ENCODE peak calls at places on chromosomes 1 and 21, in six cellular contexts. Y, E, J, D, Q and F are unnamed samples. For H3K4me1, the result is how much of the 10 kb centered on the place peaks cover.

GRCh38 chr1:11929849-11930248 is 3.6 kb upstream of the KIAA2013 start:
- DNase-seq in Q (peak), J (peak), E (peak), D (no peak), Y (peak), F (no peak)

GRCh38 chr1:188006354-188006753 is 1177.6 kb downstream of the PLA2G4A start:
- DNase-seq in Y (no peak), Q (no peak), J (no peak), E (no peak), D (no peak), F (no peak)

GRCh38 chr1:119947468-119947867 is 51.2 kb upstream of the ADAM30 start:
- DNase-seq in E (no peak), Q (no peak), Y (no peak), J (no peak), D (no peak), F (no peak)

GRCh38 chr1:30388386-30388785 is 335.0 kb downstream of the MATN1 start:
- DNase-seq in D (no peak), Q (no peak), Y (no peak), J (no peak), E (no peak), F (no peak)

GRCh38 chr1:206469933-206470691 is at the start of gene IKBKE:
- DNase-seq in J (no peak), E (peak), D (peak), Q (peak), Y (peak), F (peak)

GRCh38 chr1:90176530-90176929 is 181.6 kb downstream of the ZNF326 start:
- DNase-seq in D (no peak), E (no peak), Y (no peak), Q (no peak), J (no peak), F (no peak)

GRCh38 chr1:19597463-19598309 is 46.4 kb upstream of the NBL1 start:
- DNase-seq in D (peak), Q (peak), Y (no peak), E (peak), J (no peak), F (peak)

GRCh38 chr21:15063821-15064575 is 802 bp downstream of the NRIP1 start:
- DNase-seq in J (no peak), Y (peak), D (no peak), Q (peak), E (no peak), F (no peak)

GRCh38 chr1:213986020-213986924 is 1.5 kb upstream of the PROX1 start:
- DNase-seq in J (no peak), E (no peak), Y (no peak), Q (no peak), D (no peak), F (no peak)

GRCh38 chr1:183812686-183813569 is 8.0 kb downstream of the RGL1 start:
- DNase-seq in E (no peak), J (no peak), Q (no peak), D (no peak), Y (no peak), F (no peak)

GRCh38 chr1:85318217-85318616 is 41.8 kb upstream of the BCL10 start:
- DNase-seq in Q (no peak), J (no peak), Y (no peak), D (no peak), E (no peak), F (no peak)

GRCh38 chr1:232383455-232384074 is 246.4 kb downstream of the SIPA1L2 start:
- DNase-seq in E (peak), J (no peak), Y (no peak), Q (no peak), D (no peak), F (no peak)

GRCh38 chr1:54327386-54328116 is 78.6 kb downstream of the SSBP3 start:
- DNase-seq in Y (no peak), D (no peak), J (no peak), Q (no peak), E (no peak), F (no peak)

GRCh38 chr1:159071970-159072582 is 4.5 kb downstream of the AIM2 start:
- DNase-seq in J (no peak), D (peak), Q (no peak), Y (no peak), E (peak), F (peak)

GRCh38 chr21:38716942-38717341 is 88.8 kb upstream of the ETS2 start:
- DNase-seq in J (no peak), E (no peak), D (no peak), Q (no peak), Y (no peak), F (no peak)

GRCh38 chr1:151495316-151495715 is 15.9 kb upstream of the CGN start:
- DNase-seq in Q (no peak), D (no peak), Y (no peak), J (no peak), E (no peak), F (no peak)

GRCh38 chr1:86396503-86396900 is 379 bp upstream of the ODF2L start:
- DNase-seq in J (no peak), D (no peak), E (no peak), Y (no peak), Q (no peak), F (no peak)

GRCh38 chr1:25504706-25505560 is 38.5 kb upstream of the LDLRAP1 start:
- DNase-seq in D (no peak), J (no peak), Q (peak), Y (no peak), E (no peak), F (no peak)

GRCh38 chr1:112714313-112715263 is 544 bp downstream of the PPM1J start:
- DNase-seq in Y (peak), E (no peak), Q (no peak), D (no peak), J (no peak), F (no peak)

GRCh38 chr1:246516126-246516525 is 9.0 kb upstream of the SMYD3 start:
- DNase-seq in Y (no peak), Q (no peak), D (no peak), E (no peak), J (no peak), F (no peak)

GRCh38 chr1:230136453-230137327 is 69.7 kb downstream of the GALNT2 start:
- DNase-seq in E (no peak), D (no peak), Q (no peak), Y (no peak), J (no peak), F (no peak)

GRCh38 chr1:247407180-247407616 is 8.8 kb upstream of the NLRP3 start:
- DNase-seq in E (no peak), D (peak), J (no peak), Q (no peak), Y (peak), F (peak)

GRCh38 chr1:59596432-59596831 is 218.3 kb upstream of the HOOK1 start:
- DNase-seq in E (peak), Y (no peak), J (no peak), D (no peak), Q (no peak), F (no peak)

GRCh38 chr1:31650161-31650560 is 5.5 kb upstream of the PEF1 start:
- DNase-seq in Y (no peak), J (no peak), D (no peak), E (no peak), Q (no peak), F (no peak)

GRCh38 chr1:7315316-7315715 is 455.8 kb upstream of the VAMP3 start:
- DNase-seq in J (no peak), Q (no peak), Y (no peak), D (no peak), E (no peak), F (no peak)

GRCh38 chr1:32337855-32338636 is 2.0 kb upstream of the MARCKSL1 start:
- DNase-seq in D (no peak), Y (peak), E (no peak), Q (no peak), J (no peak), F (no peak)

GRCh38 chr1:236206548-236206947 is 64.2 kb downstream of the GPR137B start:
- DNase-seq in E (no peak), Y (no peak), J (no peak), Q (peak), D (no peak), F (no peak)

GRCh38 chr21:33332143-33332542 is 7.4 kb downstream of the IFNAR1 start:
- DNase-seq in J (no peak), D (peak), Y (no peak), E (no peak), Q (no peak), F (no peak)

GRCh38 chr1:173861731-173862145 is 6.1 kb downstream of the GAS5 start:
- DNase-seq in D (no peak), E (no peak), Y (no peak), Q (no peak), J (no peak), F (no peak)

GRCh38 chr1:43304771-43305300 is 4.1 kb downstream of the TIE1 start:
- DNase-seq in D (no peak), J (no peak), Q (no peak), Y (no peak), E (no peak), F (no peak)

GRCh38 chr21:46097826-46098286 is at the start of gene COL6A2:
- DNase-seq in Y (peak), D (peak), Q (peak), J (peak), E (peak), F (peak)

GRCh38 chr1:68221971-68222355 is 10.4 kb downstream of the WLS start:
- DNase-seq in D (no peak), J (no peak), E (no peak), Q (no peak), Y (no peak), F (no peak)

GRCh38 chr1:54163051-54163450 is 10.3 kb upstream of the CDCP2 start:
- DNase-seq in E (no peak), D (no peak), Y (no peak), J (no peak), Q (no peak), F (no peak)

GRCh38 chr1:70086897-70087296 is 118.5 kb downstream of the LRRC40 start:
- DNase-seq in Y (no peak), Q (no peak), E (no peak), J (no peak), D (no peak), F (no peak)

GRCh38 chr1:30881266-30882181 is 27.0 kb downstream of the SDC3 start:
- DNase-seq in Q (no peak), Y (no peak), E (no peak), D (no peak), J (no peak), F (no peak)

GRCh38 chr21:42233067-42233981 is 14.4 kb downstream of the ABCG1 start:
- DNase-seq in E (peak), Y (peak), J (peak), Q (peak), D (peak), F (peak)

GRCh38 chr1:53371851-53372250 is 44.0 kb upstream of the LRP8 start:
- DNase-seq in E (no peak), D (no peak), Y (no peak), J (no peak), Q (no peak), F (no peak)

DNA sequence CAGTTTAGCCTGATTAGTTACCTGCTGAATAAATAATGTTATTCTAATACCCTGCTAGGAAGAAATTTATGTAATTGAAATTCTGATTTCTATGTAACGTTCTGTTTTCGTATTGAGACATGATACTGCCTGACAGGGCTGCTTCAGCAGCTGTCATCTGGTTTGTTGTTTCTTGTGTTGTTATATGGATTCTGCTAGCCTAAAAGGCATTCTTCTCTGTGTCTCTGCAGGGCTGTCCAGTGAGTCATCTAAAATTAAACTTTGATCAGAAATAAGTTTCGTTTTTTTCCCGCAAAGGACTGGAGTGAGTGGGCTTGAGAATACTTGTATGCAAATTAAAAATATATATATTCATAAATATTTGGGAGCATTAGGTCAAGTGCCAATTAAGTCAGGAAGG is 93.0 kb downstream of the DYRK1A start:
- DNase-seq in J (no peak), E (no peak), D (no peak), Y (no peak), Q (no peak), F (no peak)
- H3K4me1 ChIP-seq in J (half or more), E (half or more), D (half or more), Y (half or more), Q (half or more), F (half or more)

DNA sequence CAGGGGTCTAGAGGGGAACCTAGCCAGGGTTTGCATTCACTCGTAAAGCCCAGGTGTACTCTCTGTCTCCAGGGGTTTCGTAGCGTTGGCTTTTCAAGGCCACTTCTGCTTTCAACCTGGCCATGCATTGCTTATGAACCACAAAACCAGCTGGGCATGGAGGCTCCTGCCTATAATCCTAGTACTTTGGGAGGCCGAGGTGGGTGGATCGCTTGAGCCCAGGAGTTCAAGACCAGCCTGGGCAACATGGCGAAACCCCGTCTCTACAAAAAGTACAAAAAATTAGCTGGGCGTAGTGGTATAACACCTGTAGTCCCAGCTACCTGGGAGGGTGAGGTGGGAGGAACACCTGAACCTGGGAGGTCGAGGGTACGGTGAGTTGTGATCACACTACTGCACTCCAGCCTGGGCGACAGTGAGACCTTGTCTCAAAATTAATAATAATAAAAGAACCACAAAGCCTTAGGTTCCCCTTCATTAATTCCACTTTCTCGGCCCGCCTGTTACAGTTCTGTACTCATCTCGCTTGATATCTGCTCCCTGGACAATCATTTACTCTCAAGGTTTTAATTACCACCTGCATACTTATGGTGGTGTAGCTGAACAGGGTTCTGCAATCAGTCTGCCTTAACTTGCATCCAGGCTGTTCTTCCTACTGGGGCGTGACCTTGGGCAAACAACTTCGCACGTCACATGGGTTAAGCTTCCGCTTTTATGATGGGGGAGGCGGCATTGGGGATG is 6.1 kb downstream of the SLC16A4 start:
- DNase-seq in D (no peak), Y (no peak), J (no peak), Q (no peak), E (no peak), F (no peak)
- H3K4me3 ChIP-seq in D (no peak), Y (no peak), J (no peak), Q (no peak), E (no peak), F (no peak)

GRCh38 chr1:18283601-18284385 is 176.2 kb downstream of the IGSF21 start:
- DNase-seq in J (no peak), Q (no peak), D (no peak), Y (no peak), E (no peak), F (no peak)

GRCh38 chr1:18279713-18280074 is 172.1 kb downstream of the IGSF21 start:
- DNase-seq in E (no peak), D (no peak), J (no peak), Y (no peak), Q (no peak), F (no peak)

GRCh38 chr1:18282851-18283600 is 175.4 kb downstream of the IGSF21 start:
- DNase-seq in Q (no peak), E (no peak), D (no peak), J (no peak), Y (no peak), F (no peak)

GRCh38 chr1:18278953-18279712 is 171.5 kb downstream of the IGSF21 start:
- DNase-seq in E (no peak), Y (no peak), Q (no peak), D (no peak), J (no peak), F (no peak)

DNA sequence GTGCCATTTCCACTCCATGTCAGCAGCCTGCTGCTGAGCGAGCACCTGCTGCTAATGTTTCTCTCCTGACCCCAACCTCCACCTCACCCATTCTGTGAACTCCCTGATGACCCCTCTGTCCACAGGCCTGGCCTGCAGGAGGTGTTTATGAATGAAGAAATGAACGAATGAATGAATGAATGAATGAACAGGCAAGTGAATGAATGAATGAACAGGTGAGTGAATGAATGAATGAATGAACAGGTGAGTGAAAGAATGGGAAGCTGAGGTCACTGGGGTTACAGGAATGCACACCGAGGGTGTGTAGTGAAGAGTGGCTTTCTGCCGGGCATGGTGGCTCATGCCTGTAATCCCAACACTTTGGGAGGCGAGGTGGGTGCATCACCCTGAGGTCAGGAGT is 173.4 kb downstream of the IGSF21 start:
- DNase-seq in E (no peak), D (no peak), J (no peak), Y (no peak), Q (no peak), F (no peak)
- H3K4me1 ChIP-seq in E (under half), D (under half), J (under half), Y (under half), Q (under half), F (under half)

DNA sequence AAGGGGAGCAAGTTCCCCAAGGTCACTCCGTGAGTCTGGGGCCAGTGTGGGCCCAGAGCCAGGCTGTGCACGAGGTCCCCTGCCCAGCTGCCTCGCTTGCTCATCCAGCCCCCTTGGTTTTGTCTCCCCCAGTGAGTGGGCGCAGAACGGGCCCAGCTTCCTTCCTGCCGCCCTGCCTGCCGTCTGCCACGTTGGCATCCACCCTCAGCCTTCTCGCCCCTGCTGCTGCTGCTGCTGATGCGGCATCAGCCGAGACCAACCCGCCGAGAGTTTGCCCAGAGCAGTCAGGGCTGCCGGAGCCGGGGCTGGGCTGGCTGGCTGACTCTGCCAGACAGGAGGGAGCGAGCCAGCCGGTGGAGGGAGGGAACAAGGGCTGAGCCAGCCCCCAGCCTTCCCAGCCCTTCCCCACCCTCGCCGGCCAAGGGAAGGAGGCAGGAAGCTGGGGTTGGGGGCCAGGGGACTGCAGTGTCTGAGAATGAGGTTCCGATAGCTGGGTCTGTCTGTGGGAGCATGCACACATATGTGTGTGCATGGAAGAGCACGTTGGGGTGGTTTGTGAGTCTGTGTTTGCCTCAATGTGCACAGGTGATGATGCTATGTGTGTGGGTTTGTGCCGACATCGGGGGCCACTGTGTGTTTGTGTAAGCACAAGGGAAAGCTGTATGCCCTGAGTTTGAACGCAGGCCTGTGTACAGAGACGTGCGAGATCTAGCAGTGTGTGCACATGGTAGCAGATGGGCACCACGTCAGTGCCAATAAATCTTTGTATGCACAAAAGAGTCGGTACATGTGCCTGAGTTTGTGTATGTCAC is 31.6 kb upstream of the WASF2 start:
- DNase-seq in J (no peak), Y (no peak), D (peak), Q (no peak), E (no peak), F (peak)
- H3K4me3 ChIP-seq in J (peak), Y (no peak), D (peak), Q (peak), E (no peak), F (peak)

GRCh38 chr1:109531205-109531779 is 8.4 kb upstream of the GPR61 start:
- DNase-seq in Y (no peak), E (no peak), J (no peak), Q (no peak), D (no peak), F (no peak)
- H3K4me1 ChIP-seq in Y (under half), E (under half), J (under half), Q (under half), D (under half), F (under half)

DNA sequence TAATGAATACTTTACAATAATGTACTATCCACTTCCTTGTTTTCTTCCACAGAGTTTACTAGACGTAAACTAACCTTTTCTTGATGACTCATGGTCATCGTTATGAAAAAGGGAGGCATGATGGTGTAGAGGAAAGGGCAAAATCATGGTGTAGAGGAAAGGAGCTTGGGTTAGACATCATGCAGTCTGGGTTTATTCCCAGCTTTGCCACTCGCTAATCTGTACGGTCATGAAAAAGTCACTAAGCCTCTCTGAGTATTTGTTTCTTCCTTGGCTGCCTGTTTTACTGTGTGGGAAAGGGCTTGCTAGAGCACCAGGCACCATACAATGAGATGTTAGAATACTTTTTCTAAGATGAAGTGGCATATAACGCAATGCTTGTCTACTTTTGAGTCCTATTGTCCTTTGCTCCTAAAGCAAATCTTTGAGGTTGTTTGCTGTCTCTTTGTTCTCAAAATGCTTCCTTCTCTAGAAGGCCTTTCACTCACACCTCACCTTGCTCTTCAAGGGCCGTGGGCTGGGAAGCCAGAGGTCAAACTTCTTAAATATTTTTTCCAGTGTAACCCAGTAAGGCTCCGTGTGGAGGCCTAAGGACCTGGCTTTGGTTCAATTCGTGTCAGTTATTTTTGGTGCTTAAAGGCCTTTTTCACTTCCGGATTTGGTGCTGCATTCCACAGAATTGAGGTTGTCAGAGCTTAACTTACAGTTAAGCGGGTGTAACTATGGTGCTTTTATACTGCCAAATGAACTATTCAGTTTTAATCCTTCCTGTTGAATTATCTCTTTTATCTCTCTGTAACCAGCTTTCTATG is 9.9 kb upstream of the ETV3 start:
- DNase-seq in D (no peak), E (peak), Q (no peak), Y (no peak), J (no peak), F (no peak)
- H3K4me3 ChIP-seq in D (no peak), E (no peak), Q (no peak), Y (no peak), J (no peak), F (no peak)